ENCODE peak calls at places on chromosome 17, in seven cellular contexts. M is hippocampal formation; G is activated effector memory CD4-positive, alpha-beta T cell treated with anti-CD3 and anti-CD28 coated beads, Interleukin-2, amount 50 U/mL, for 16 hours; V is amniotic stem cell; R is lower lobe of right lung; S is fibroblast of the conjunctiva; B is RPMI7951. X is an unnamed sample.

GRCh38 chr17:63445571-63446217 is 412 bp downstream of the CYB561 start:
- DNase-seq in M (no peak), G (peak; percentile 89), V (no peak), R (peak; percentile 58), S (no peak), B (peak; percentile 30), X (no peak)

GRCh38 chr17:83204230-83204725 is 124.9 kb downstream of the METRNL start:
- DNase-seq in M (no peak), G (no peak), V (no peak), R (peak; percentile 10), S (no peak), B (no peak), X (no peak)

GRCh38 chr17:2598166-2598565 is 4.7 kb downstream of the PAFAH1B1 start:
- DNase-seq in M (no peak), G (no peak), V (no peak), R (no peak), S (peak; percentile 34), B (peak; percentile 56), X (peak; percentile 68)

GRCh38 chr17:31854672-31855071 is 4.4 kb downstream of the COPRS start:
- DNase-seq in M (no peak), G (no peak), V (no peak), R (no peak), S (no peak), B (no peak), X (peak; percentile 48)

GRCh38 chr17:41959336-41960095 is 7.1 kb upstream of the CNP start:
- DNase-seq in M (no peak), G (no peak), V (no peak), R (no peak), S (peak; percentile 43), B (peak; percentile 65), X (peak; percentile 80)

GRCh38 chr17:17690156-17690737 is 9.0 kb downstream of the RAI1 start:
- DNase-seq in M (no peak), G (no peak), V (no peak), R (no peak), S (no peak), B (no peak), X (no peak)

GRCh38 chr17:50133028-50133768 is 3.2 kb upstream of the SAMD14 start:
- DNase-seq in M (no peak), G (no peak), V (no peak), R (no peak), S (no peak), B (peak; percentile 51), X (peak; percentile 48)

GRCh38 chr17:63151981-63152523 is 186.0 kb downstream of the TANC2 start:
- DNase-seq in M (no peak), G (no peak), V (no peak), R (no peak), S (peak; percentile 32), B (peak; percentile 18), X (no peak)

GRCh38 chr17:16415031-16415924 is at the start of gene TRPV2:
- DNase-seq in M (no peak), G (peak; percentile 79), V (no peak), R (peak; percentile 74), S (no peak), B (peak; percentile 31), X (no peak)

GRCh38 chr17:41061969-41062368 is 2.1 kb upstream of the KRTAP2-3 start:
- DNase-seq in M (no peak), G (no peak), V (peak; percentile 61), R (no peak), S (peak; percentile 75), B (peak; percentile 88), X (peak; percentile 46)

GRCh38 chr17:70905796-70906195 is 736.5 kb downstream of the KCNJ2 start:
- DNase-seq in M (no peak), G (no peak), V (no peak), R (no peak), S (peak; percentile 44), B (peak; percentile 93), X (peak; percentile 100)

GRCh38 chr17:27868565-27868964 is 24.6 kb downstream of the LYRM9 start:
- DNase-seq in M (no peak), G (no peak), V (no peak), R (no peak), S (no peak), B (no peak), X (no peak)

GRCh38 chr17:39225974-39226683 is 384 bp upstream of the STAC2 start:
- DNase-seq in M (no peak), G (peak; percentile 78), V (no peak), R (no peak), S (no peak), B (peak; percentile 73), X (peak; percentile 23)

GRCh38 chr17:7897773-7898172 is 9.2 kb downstream of the CHD3 start:
- DNase-seq in M (peak; percentile 20), G (no peak), V (no peak), R (no peak), S (peak; percentile 56), B (peak; percentile 61), X (peak; percentile 72)

GRCh38 chr17:49343273-49343672 is 18.8 kb downstream of the ZNF652 start:
- DNase-seq in M (no peak), G (no peak), V (no peak), R (no peak), S (no peak), B (peak; percentile 35), X (peak; percentile 49)

GRCh38 chr17:6657633-6658287 is 6.2 kb downstream of the C17orf100 start:
- DNase-seq in M (no peak), G (no peak), V (no peak), R (no peak), S (no peak), B (no peak), X (no peak)

GRCh38 chr17:81020443-81020766 is 14.5 kb upstream of the BAIAP2 start:
- DNase-seq in M (no peak), G (no peak), V (no peak), R (no peak), S (no peak), B (no peak), X (no peak)

GRCh38 chr17:6241996-6242395 is 171.8 kb downstream of the WSCD1 start:
- DNase-seq in M (peak; percentile 16), G (no peak), V (no peak), R (no peak), S (no peak), B (no peak), X (no peak)

GRCh38 chr17:12813680-12814079 is 24.4 kb downstream of the ARHGAP44 start:
- DNase-seq in M (no peak), G (no peak), V (no peak), R (no peak), S (no peak), B (no peak), X (no peak)

GRCh38 chr17:77919276-77919675 is 39.2 kb upstream of the TNRC6C start:
- DNase-seq in M (no peak), G (no peak), V (no peak), R (no peak), S (no peak), B (no peak), X (no peak)

GRCh38 chr17:55167024-55167721 is 97.6 kb upstream of the HLF start:
- DNase-seq in M (no peak), G (no peak), V (no peak), R (no peak), S (no peak), B (no peak), X (no peak)

GRCh38 chr17:19933221-19933620 is 44.4 kb downstream of the AKAP10 start:
- DNase-seq in M (no peak), G (no peak), V (no peak), R (no peak), S (no peak), B (no peak), X (peak; percentile 33)

GRCh38 chr17:11986939-11987329 is 10.3 kb downstream of the ZNF18 start:
- DNase-seq in M (no peak), G (no peak), V (peak; percentile 39), R (no peak), S (peak; percentile 39), B (peak; percentile 46), X (peak; percentile 75)

GRCh38 chr17:76922084-76922483 is 53.9 kb downstream of the MGAT5B start:
- DNase-seq in M (no peak), G (no peak), V (no peak), R (no peak), S (no peak), B (no peak), X (no peak)

GRCh38 chr17:76296186-76296585 is 11.9 kb downstream of the QRICH2 start:
- DNase-seq in M (no peak), G (no peak), V (no peak), R (no peak), S (no peak), B (no peak), X (no peak)

GRCh38 chr17:65694601-65695000 is 133.2 kb upstream of the AXIN2 start:
- DNase-seq in M (no peak), G (no peak), V (no peak), R (no peak), S (no peak), B (no peak), X (peak; percentile 63)

GRCh38 chr17:30148376-30148775 is 31.8 kb downstream of the NSRP1 start:
- DNase-seq in M (no peak), G (no peak), V (no peak), R (no peak), S (no peak), B (no peak), X (no peak)

GRCh38 chr17:36182176-36183000 is 6.0 kb upstream of the TBC1D3B start:
- DNase-seq in M (no peak), G (no peak), V (no peak), R (no peak), S (no peak), B (no peak), X (peak; percentile 45)

GRCh38 chr17:44995602-44996001 is 27.5 kb upstream of the C1QL1 start:
- DNase-seq in M (no peak), G (no peak), V (no peak), R (no peak), S (no peak), B (no peak), X (no peak)

GRCh38 chr17:34319087-34319486 is at the start of gene CCL8:
- DNase-seq in M (no peak), G (no peak), V (no peak), R (no peak), S (no peak), B (no peak), X (peak; percentile 21)

GRCh38 chr17:82551779-82552457 is 32.4 kb downstream of the FOXK2 start:
- DNase-seq in M (no peak), G (peak; percentile 90), V (peak; percentile 35), R (peak; percentile 89), S (peak; percentile 46), B (peak; percentile 47), X (peak; percentile 75)

GRCh38 chr17:33200587-33200986 is 92.5 kb downstream of the ASIC2 start:
- DNase-seq in M (no peak), G (no peak), V (no peak), R (no peak), S (no peak), B (no peak), X (no peak)

GRCh38 chr17:46262271-46262670 is 32.7 kb upstream of the LRRC37A start:
- DNase-seq in M (no peak), G (no peak), V (no peak), R (no peak), S (no peak), B (no peak), X (no peak)

GRCh38 chr17:64393000-64393402 is 2.3 kb upstream of the PECAM1 start:
- DNase-seq in M (no peak), G (no peak), V (no peak), R (no peak), S (no peak), B (no peak), X (no peak)

GRCh38 chr17:77400445-77400870 is 259.7 kb downstream of the SEC14L1 start:
- DNase-seq in M (no peak), G (peak; percentile 92), V (no peak), R (peak; percentile 63), S (no peak), B (no peak), X (no peak)

GRCh38 chr17:75317671-75318070 is 28.4 kb upstream of the SLC25A19 start:
- DNase-seq in M (no peak), G (no peak), V (no peak), R (no peak), S (no peak), B (no peak), X (no peak)

GRCh38 chr17:27755706-27756466 is 44.4 kb downstream of the NOS2 start:
- DNase-seq in M (no peak), G (no peak), V (no peak), R (no peak), S (no peak), B (no peak), X (no peak)

GRCh38 chr17:79925242-79925957 is 86.2 kb upstream of the CBX4 start:
- DNase-seq in M (peak; percentile 52), G (no peak), V (no peak), R (peak; percentile 88), S (no peak), B (peak; percentile 68), X (no peak)

X was measured in cardiac fibroblast.